ENCODE peak calls at places on chromosome 14, in four cellular contexts. N, U, O and A are unnamed samples.

GRCh38 chr14:58331111-58331510 is 32.8 kb downstream of the ARID4A start:
- DNase-seq in N (peak), U (peak), O (peak), A (peak)

GRCh38 chr14:31263485-31264133 is 56.0 kb upstream of the HECTD1 start:
- DNase-seq in N (peak), U (peak), O (no peak), A (peak)

GRCh38 chr14:76882646-76883045 is 56.4 kb downstream of the LRRC74A start:
- DNase-seq in N (no peak), U (no peak), O (no peak), A (no peak)

GRCh38 chr14:29148221-29148620 is 381.6 kb downstream of the FOXG1 start:
- DNase-seq in N (peak), U (no peak), O (no peak), A (no peak)

GRCh38 chr14:36111822-36112583 is 64.5 kb downstream of the PTCSC3 start:
- DNase-seq in N (no peak), U (no peak), O (no peak), A (no peak)

GRCh38 chr14:52397844-52398243 is 83.7 kb downstream of the PTGER2 start:
- DNase-seq in N (peak), U (no peak), O (no peak), A (peak)

GRCh38 chr14:39247256-39247655 is 13.5 kb downstream of the MIA2 start:
- DNase-seq in N (peak), U (peak), O (no peak), A (no peak)

GRCh38 chr14:65255029-65255545 is 152.8 kb upstream of the MAX start:
- DNase-seq in N (peak), U (peak), O (no peak), A (peak)

GRCh38 chr14:29637406-29637805 is 290.2 kb downstream of the PRKD1 start:
- DNase-seq in N (peak), U (no peak), O (no peak), A (no peak)

GRCh38 chr14:71166434-71166833 is 259.2 kb downstream of the PCNX1 start:
- DNase-seq in N (peak), U (peak), O (peak), A (peak)

GRCh38 chr14:23024612-23025075 is 10.1 kb downstream of the PSMB5 start:
- DNase-seq in N (no peak), U (no peak), O (no peak), A (no peak)

GRCh38 chr14:77043984-77044485 is 15.5 kb upstream of the IRF2BPL start:
- DNase-seq in N (no peak), U (no peak), O (no peak), A (peak)

GRCh38 chr14:70257526-70257925 is 68.8 kb upstream of the SLC8A3 start:
- DNase-seq in N (no peak), U (peak), O (peak), A (peak)

GRCh38 chr14:94373708-94374107 is 14.7 kb downstream of the SERPINA1 start:
- DNase-seq in N (peak), U (peak), O (no peak), A (peak)

GRCh38 chr14:52391866-52392600 is 77.9 kb downstream of the PTGER2 start:
- DNase-seq in N (peak), U (peak), O (no peak), A (no peak)

GRCh38 chr14:94713115-94713514 is 56.8 kb downstream of the GSC start:
- DNase-seq in N (no peak), U (no peak), O (no peak), A (no peak)

GRCh38 chr14:97976861-97977260 is 1179.7 kb downstream of the VRK1 start:
- DNase-seq in N (no peak), U (no peak), O (no peak), A (no peak)

GRCh38 chr14:26401170-26401968 is 196.5 kb downstream of the NOVA1 start:
- DNase-seq in N (no peak), U (no peak), O (no peak), A (no peak)

GRCh38 chr14:50109342-50109741 is 7.0 kb downstream of the VCPKMT start:
- DNase-seq in N (peak), U (no peak), O (peak), A (peak)

GRCh38 chr14:81143793-81144192 is 77.0 kb downstream of the GTF2A1 start:
- DNase-seq in N (no peak), U (no peak), O (no peak), A (no peak)

GRCh38 chr14:99609245-99610117 is 5.5 kb upstream of the CCDC85C start:
- DNase-seq in N (no peak), U (no peak), O (no peak), A (peak)

GRCh38 chr14:67269338-67270060 is 28.3 kb downstream of the PALS1 start:
- DNase-seq in N (peak), U (no peak), O (no peak), A (peak)

GRCh38 chr14:95784137-95784536 is 70.2 kb upstream of the TCL1A start:
- DNase-seq in N (peak), U (peak), O (peak), A (no peak)

GRCh38 chr14:104882325-104882973 is 17.4 kb downstream of the CEP170B start:
- DNase-seq in N (no peak), U (peak), O (peak), A (peak)

GRCh38 chr14:24605435-24606190 is 3.9 kb downstream of the GZMH start:
- DNase-seq in N (peak), U (peak), O (peak), A (peak)

GRCh38 chr14:21092147-21093011 is 6.1 kb downstream of the ZNF219 start:
- DNase-seq in N (peak), U (peak), O (peak), A (peak)

GRCh38 chr14:89304972-89305703 is 111.9 kb downstream of the FOXN3 start:
- DNase-seq in N (peak), U (no peak), O (no peak), A (peak)

GRCh38 chr14:68230941-68231717 is 411.6 kb downstream of the RAD51B start:
- DNase-seq in N (peak), U (peak), O (no peak), A (no peak)

GRCh38 chr14:35558680-35559079 is 24.7 kb downstream of the INSM2 start:
- DNase-seq in N (no peak), U (no peak), O (no peak), A (no peak)

GRCh38 chr14:41604793-41605534 is 1.7 kb upstream of the LRFN5 start:
- DNase-seq in N (peak), U (no peak), O (peak), A (no peak)